ENCODE peak calls at places on chromosomes 16 and 17, in four cellular contexts. One of them, this sample, is unnamed.

GRCh38 chr17:28716740-28717577 is 709 bp downstream of the RAB34 start:
- DNase-seq in HCT116: no peak
- DNase-seq in WERI-Rb-1: no peak
- DNase-seq in thyroid gland: peak
- DNase-seq in this sample: no peak

GRCh38 chr17:30915833-30916611 is 5.7 kb upstream of the ADAP2 start:
- DNase-seq in thyroid gland: no peak
- DNase-seq in WERI-Rb-1: no peak
- DNase-seq in HCT116: no peak
- DNase-seq in this sample: no peak

GRCh38 chr17:81553616-81554181 is 1.5 kb upstream of the FAAP100 start:
- DNase-seq in HCT116: peak
- DNase-seq in thyroid gland: no peak
- DNase-seq in WERI-Rb-1: no peak
- DNase-seq in this sample: no peak

GRCh38 chr17:3990391-3991127 is 26.3 kb upstream of the ATP2A3 start:
- DNase-seq in HCT116: no peak
- DNase-seq in WERI-Rb-1: no peak
- DNase-seq in thyroid gland: no peak
- DNase-seq in this sample: peak

GRCh38 chr16:69088684-69089083 is 16.8 kb upstream of the HAS3 start:
- DNase-seq in WERI-Rb-1: no peak
- DNase-seq in HCT116: no peak
- DNase-seq in thyroid gland: no peak
- DNase-seq in this sample: no peak

GRCh38 chr16:47460301-47460754 is 535 bp downstream of the ITFG1 start:
- DNase-seq in thyroid gland: no peak
- DNase-seq in WERI-Rb-1: no peak
- DNase-seq in HCT116: no peak
- DNase-seq in this sample: no peak

GRCh38 chr17:81431545-81432482 is 36.6 kb downstream of the BAHCC1 start:
- DNase-seq in thyroid gland: no peak
- DNase-seq in WERI-Rb-1: no peak
- DNase-seq in HCT116: no peak
- DNase-seq in this sample: no peak

GRCh38 chr17:33262724-33263123 is 30.4 kb downstream of the ASIC2 start:
- DNase-seq in WERI-Rb-1: peak
- DNase-seq in thyroid gland: no peak
- DNase-seq in HCT116: no peak
- DNase-seq in this sample: no peak

GRCh38 chr17:47978324-47978723 is 7.4 kb downstream of the CDK5RAP3 start:
- DNase-seq in HCT116: no peak
- DNase-seq in WERI-Rb-1: peak
- DNase-seq in thyroid gland: peak
- DNase-seq in this sample: no peak

GRCh38 chr16:86466695-86467406 is 43.5 kb upstream of the FOXF1 start:
- DNase-seq in thyroid gland: no peak
- DNase-seq in WERI-Rb-1: no peak
- DNase-seq in HCT116: no peak
- DNase-seq in this sample: no peak

GRCh38 chr16:73054732-73055481 is 7.0 kb upstream of the ZFHX3 start:
- DNase-seq in WERI-Rb-1: no peak
- DNase-seq in thyroid gland: no peak
- DNase-seq in HCT116: no peak
- DNase-seq in this sample: no peak

GRCh38 chr17:9658593-9659211 is 13.4 kb downstream of the USP43 start:
- DNase-seq in thyroid gland: no peak
- DNase-seq in WERI-Rb-1: no peak
- DNase-seq in HCT116: no peak
- DNase-seq in this sample: no peak

GRCh38 chr17:61018938-61019337 is 341.3 kb downstream of the BCAS3 start:
- DNase-seq in thyroid gland: no peak
- DNase-seq in HCT116: no peak
- DNase-seq in WERI-Rb-1: no peak
- DNase-seq in this sample: no peak

GRCh38 chr16:52265446-52265861 is 281.5 kb downstream of the TOX3 start:
- DNase-seq in thyroid gland: no peak
- DNase-seq in HCT116: no peak
- DNase-seq in WERI-Rb-1: no peak
- DNase-seq in this sample: no peak

GRCh38 chr16:89506791-89507191 is 1.4 kb upstream of the SPG7 start:
- DNase-seq in thyroid gland: no peak
- DNase-seq in WERI-Rb-1: no peak
- DNase-seq in HCT116: no peak
- DNase-seq in this sample: no peak

GRCh38 chr17:21680366-21680765 is 12.0 kb upstream of the KCNJ18 start:
- DNase-seq in WERI-Rb-1: no peak
- DNase-seq in HCT116: no peak
- DNase-seq in thyroid gland: no peak
- DNase-seq in this sample: peak

GRCh38 chr17:41792835-41793748 is 6.6 kb upstream of the JUP start:
- DNase-seq in WERI-Rb-1: no peak
- DNase-seq in thyroid gland: peak
- DNase-seq in HCT116: peak
- DNase-seq in this sample: peak

GRCh38 chr16:49280022-49280741 is 1.5 kb downstream of the CBLN1 start:
- DNase-seq in thyroid gland: no peak
- DNase-seq in HCT116: no peak
- DNase-seq in WERI-Rb-1: peak
- DNase-seq in this sample: no peak

GRCh38 chr17:57574040-57574513 is 171.0 kb downstream of the CCDC182 start:
- DNase-seq in HCT116: no peak
- DNase-seq in WERI-Rb-1: no peak
- DNase-seq in thyroid gland: no peak
- DNase-seq in this sample: peak

GRCh38 chr16:2043980-2044451 is 3.6 kb downstream of the NTHL1 start:
- DNase-seq in thyroid gland: no peak
- DNase-seq in WERI-Rb-1: no peak
- DNase-seq in HCT116: no peak
- DNase-seq in this sample: no peak

GRCh38 chr16:84072014-84072413 is 29.4 kb upstream of the SLC38A8 start:
- DNase-seq in WERI-Rb-1: no peak
- DNase-seq in thyroid gland: no peak
- DNase-seq in HCT116: no peak
- DNase-seq in this sample: no peak

GRCh38 chr17:31918701-31919128 is 17.2 kb upstream of the UTP6 start:
- DNase-seq in WERI-Rb-1: no peak
- DNase-seq in HCT116: no peak
- DNase-seq in thyroid gland: no peak
- DNase-seq in this sample: no peak

GRCh38 chr16:70160821-70161220 is 12.8 kb upstream of the CLEC18C start:
- DNase-seq in thyroid gland: no peak
- DNase-seq in HCT116: no peak
- DNase-seq in WERI-Rb-1: no peak
- DNase-seq in this sample: no peak

GRCh38 chr17:41801374-41802062 is 10.2 kb downstream of the P3H4 start:
- DNase-seq in HCT116: peak
- DNase-seq in thyroid gland: peak
- DNase-seq in WERI-Rb-1: peak
- DNase-seq in this sample: peak

GRCh38 chr16:17238285-17239028 is 232.3 kb downstream of the XYLT1 start:
- DNase-seq in thyroid gland: no peak
- DNase-seq in WERI-Rb-1: no peak
- DNase-seq in HCT116: no peak
- DNase-seq in this sample: no peak

GRCh38 chr17:1711804-1712203 is 1.6 kb upstream of the TLCD2 start:
- DNase-seq in HCT116: no peak
- DNase-seq in WERI-Rb-1: no peak
- DNase-seq in thyroid gland: no peak
- DNase-seq in this sample: no peak

GRCh38 chr17:77769215-77769614 is 189.3 kb upstream of the TNRC6C start:
- DNase-seq in thyroid gland: peak
- DNase-seq in HCT116: no peak
- DNase-seq in WERI-Rb-1: no peak
- DNase-seq in this sample: no peak

GRCh38 chr17:74756891-74757290 is 8.5 kb downstream of the NHERF1 start:
- DNase-seq in HCT116: no peak
- DNase-seq in WERI-Rb-1: no peak
- DNase-seq in thyroid gland: no peak
- DNase-seq in this sample: no peak
- H3K27ac ChIP-seq in HCT116: peak
- H3K27ac ChIP-seq in WERI-Rb-1: no peak
- H3K27ac ChIP-seq in thyroid gland: no peak
- H3K27ac ChIP-seq in this sample: no peak

GRCh38 chr16:31008154-31008950 is 2.1 kb downstream of the STX1B start:
- DNase-seq in WERI-Rb-1: no peak
- DNase-seq in thyroid gland: no peak
- DNase-seq in HCT116: no peak
- DNase-seq in this sample: no peak

GRCh38 chr16:31010943-31011342 is 505 bp upstream of the STX1B start:
- DNase-seq in HCT116: no peak
- DNase-seq in thyroid gland: no peak
- DNase-seq in WERI-Rb-1: no peak
- DNase-seq in this sample: no peak

GRCh38 chr16:31009120-31009519 is 1.3 kb downstream of the STX1B start:
- DNase-seq in WERI-Rb-1: no peak
- DNase-seq in thyroid gland: no peak
- DNase-seq in HCT116: no peak
- DNase-seq in this sample: no peak

GRCh38 chr16:31009894-31010293 is 544 bp downstream of the STX1B start:
- DNase-seq in WERI-Rb-1: no peak
- DNase-seq in thyroid gland: no peak
- DNase-seq in HCT116: no peak
- DNase-seq in this sample: no peak

GRCh38 chr16:31010539-31010938 is at the start of gene STX1B:
- DNase-seq in WERI-Rb-1: peak
- DNase-seq in thyroid gland: no peak
- DNase-seq in HCT116: no peak
- DNase-seq in this sample: no peak
- H3K4me3 ChIP-seq in WERI-Rb-1: peak
- H3K4me3 ChIP-seq in thyroid gland: no peak
- H3K4me3 ChIP-seq in HCT116: no peak
- H3K4me3 ChIP-seq in this sample: peak

GRCh38 chr17:63842540-63843386 is at the start of gene SMARCD2:
- DNase-seq in thyroid gland: peak
- DNase-seq in HCT116: peak
- DNase-seq in WERI-Rb-1: peak
- DNase-seq in this sample: peak

GRCh38 chr17:63845509-63845908 is 3.0 kb upstream of the SMARCD2 start:
- DNase-seq in thyroid gland: no peak
- DNase-seq in HCT116: no peak
- DNase-seq in WERI-Rb-1: no peak
- DNase-seq in this sample: no peak

GRCh38 chr17:63843387-63844292 is 1.2 kb upstream of the SMARCD2 start:
- DNase-seq in thyroid gland: peak
- DNase-seq in HCT116: peak
- DNase-seq in WERI-Rb-1: no peak
- DNase-seq in this sample: peak

GRCh38 chr17:63842173-63842539 is 329 bp downstream of the SMARCD2 start:
- DNase-seq in WERI-Rb-1: peak
- DNase-seq in HCT116: no peak
- DNase-seq in thyroid gland: peak
- DNase-seq in this sample: peak

DNA sequence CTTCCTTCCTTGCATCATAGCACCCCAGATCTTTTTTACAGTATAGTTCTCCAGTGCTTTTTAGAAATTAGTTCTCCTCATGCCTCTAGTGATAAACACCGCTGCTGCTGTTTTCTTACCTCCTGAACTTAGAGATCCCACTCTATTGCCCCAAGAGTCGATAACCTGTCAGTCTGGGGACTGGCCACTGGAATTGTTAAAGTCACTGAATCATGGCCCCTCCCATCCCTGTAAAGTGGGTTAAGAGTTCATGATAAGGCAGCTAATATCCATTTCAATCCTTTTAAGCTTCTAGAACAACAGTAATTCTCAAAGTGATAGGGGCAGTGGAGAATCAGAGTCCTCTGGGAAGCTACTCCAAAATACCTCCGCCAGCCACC is 1.8 kb upstream of the SMARCD2 start:
- DNase-seq in HCT116: no peak
- DNase-seq in WERI-Rb-1: no peak
- DNase-seq in thyroid gland: no peak
- DNase-seq in this sample: no peak
- H3K27ac ChIP-seq in HCT116: peak
- H3K27ac ChIP-seq in WERI-Rb-1: no peak
- H3K27ac ChIP-seq in thyroid gland: peak
- H3K27ac ChIP-seq in this sample: no peak

DNA sequence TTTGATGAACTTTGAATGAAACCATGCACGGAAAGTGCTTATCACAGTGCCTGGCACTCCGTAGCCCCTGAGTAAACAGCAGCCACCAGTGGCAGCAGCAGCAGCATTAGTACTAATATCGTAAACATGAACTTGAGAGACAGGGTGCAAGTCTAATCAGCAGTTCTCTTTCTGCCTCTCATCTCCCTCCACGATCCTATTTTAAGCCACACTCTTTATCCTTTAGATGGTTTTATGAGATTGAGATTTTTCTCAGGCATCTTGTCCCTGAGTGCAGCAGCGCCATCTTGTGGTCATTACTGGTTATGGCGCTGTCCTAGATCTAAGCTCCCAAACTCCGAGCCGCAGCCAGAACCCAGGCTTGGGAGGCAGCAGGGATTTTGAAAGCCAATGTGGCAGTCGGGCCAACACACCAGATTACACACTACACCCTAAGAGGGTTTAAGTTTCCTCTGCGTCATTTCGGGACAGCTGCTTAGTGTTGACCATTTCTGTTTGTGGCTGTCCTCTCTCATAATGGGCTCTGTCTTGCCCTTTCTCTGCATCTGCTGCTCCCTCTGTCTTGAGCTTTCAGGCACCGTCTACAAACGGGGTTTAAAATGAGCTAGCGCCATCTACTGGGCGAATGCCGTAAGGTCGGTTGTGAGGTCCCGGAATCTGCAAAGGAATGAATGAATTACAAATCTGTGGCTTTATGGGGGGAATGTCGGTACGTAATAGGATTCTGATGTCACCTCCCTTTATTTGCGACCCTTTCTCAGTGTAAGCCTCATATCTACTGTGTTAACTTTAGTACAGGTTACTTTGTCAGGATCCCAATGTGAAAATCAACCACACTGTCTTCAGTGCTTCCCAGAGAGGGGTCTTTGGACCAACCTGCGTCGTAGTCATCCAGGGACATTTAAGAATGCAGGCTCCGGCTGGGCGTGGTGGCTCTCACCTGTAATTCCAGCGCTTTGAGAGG is 64.5 kb downstream of the CYLD start:
- DNase-seq in thyroid gland: peak
- DNase-seq in HCT116: peak
- DNase-seq in WERI-Rb-1: peak
- DNase-seq in this sample: peak
- H3K4me3 ChIP-seq in thyroid gland: no peak
- H3K4me3 ChIP-seq in HCT116: peak
- H3K4me3 ChIP-seq in WERI-Rb-1: peak
- H3K4me3 ChIP-seq in this sample: peak

This sample was measured in coronary artery.